ENCODE peak calls at places on chromosomes 11 and 22, in four cellular contexts. U is uterus, X is sigmoid colon, E is tibial nerve. G is an unnamed sample.
A peak's percentile ranks its signal among the peaks of the same experiment; 100 is the strongest.

GRCh38 chr11:23013509-23013908 is 153.2 kb upstream of the CCDC179 start:
- DNase-seq in U (no peak), X (no peak), E (no peak), G (no peak)

GRCh38 chr11:62508336-62509058 is 38.1 kb downstream of the AHNAK start:
- DNase-seq in U (peak; percentile 58), X (peak; percentile 96), E (peak; percentile 63), G (peak; percentile 86)

GRCh38 chr11:62431171-62431895 is 12.5 kb downstream of the SCGB1A1 start:
- DNase-seq in U (no peak), X (no peak), E (no peak), G (no peak)

GRCh38 chr11:10114593-10115404 is 179.2 kb downstream of the SBF2 start:
- DNase-seq in U (no peak), X (no peak), E (no peak), G (no peak)

GRCh38 chr11:19110290-19110689 is 6.7 kb upstream of the ZDHHC13 start:
- DNase-seq in U (no peak), X (no peak), E (no peak), G (peak; percentile 67)

GRCh38 chr11:24567380-24567779 is 70.5 kb downstream of the LUZP2 start:
- DNase-seq in U (no peak), X (no peak), E (no peak), G (no peak)

GRCh38 chr11:19201737-19202605 is at the start of gene CSRP3:
- DNase-seq in U (no peak), X (no peak), E (no peak), G (peak; percentile 84)

GRCh38 chr11:101010899-101011298 is 118.7 kb downstream of the PGR start:
- DNase-seq in U (no peak), X (no peak), E (no peak), G (no peak)

GRCh38 chr11:3338569-3339565 is 40.1 kb downstream of the ZNF195 start:
- DNase-seq in U (no peak), X (no peak), E (no peak), G (no peak)

GRCh38 chr11:93974759-93975158 is 46.4 kb upstream of the HEPHL1 start:
- DNase-seq in U (no peak), X (no peak), E (no peak), G (no peak)

GRCh38 chr11:44749160-44749559 is 22.4 kb downstream of the TSPAN18 start:
- DNase-seq in U (peak; percentile 4), X (no peak), E (no peak), G (no peak)

GRCh38 chr11:79055866-79056632 is 384.8 kb downstream of the TENM4 start:
- DNase-seq in U (peak; percentile 24), X (no peak), E (no peak), G (no peak)

GRCh38 chr11:72776844-72777754 is 16.7 kb downstream of the STARD10 start:
- DNase-seq in U (no peak), X (no peak), E (no peak), G (no peak)

GRCh38 chr22:25059438-25059837 is 106.9 kb downstream of the KIAA1671 start:
- DNase-seq in U (no peak), X (no peak), E (no peak), G (no peak)

GRCh38 chr11:88405853-88406252 is 68.3 kb upstream of the CTSC start:
- DNase-seq in U (no peak), X (no peak), E (no peak), G (no peak)

GRCh38 chr11:58739725-58740430 is 8.1 kb upstream of the GLYAT start:
- DNase-seq in U (no peak), X (no peak), E (no peak), G (no peak)

GRCh38 chr11:34182921-34183685 is 77.7 kb downstream of the NAT10 start:
- DNase-seq in U (no peak), X (no peak), E (no peak), G (no peak)

GRCh38 chr11:34182425-34182824 is 77.0 kb downstream of the NAT10 start:
- DNase-seq in U (no peak), X (no peak), E (no peak), G (no peak)

GRCh38 chr11:34180045-34180813 is 74.8 kb downstream of the NAT10 start:
- DNase-seq in U (no peak), X (no peak), E (no peak), G (no peak)

GRCh38 chr11:34181254-34181653 is 75.8 kb downstream of the NAT10 start:
- DNase-seq in U (no peak), X (no peak), E (no peak), G (no peak)

GRCh38 chr11:34181856-34182405 is 76.5 kb downstream of the NAT10 start:
- DNase-seq in U (no peak), X (no peak), E (no peak), G (no peak)
- H3K27ac ChIP-seq in U (no peak overlapping the region), X (no peak overlapping the region), E (peak overlapping the region; percentile 74), G (no peak overlapping the region)

GRCh38 chr11:134399293-134399654 is 12.8 kb downstream of the B3GAT1 start:
- DNase-seq in U (no peak), X (no peak), E (no peak), G (no peak)
- TF ChIP-seq POLR2A in U (no peak), X (no peak), E (no peak), G (no peak)

DNA sequence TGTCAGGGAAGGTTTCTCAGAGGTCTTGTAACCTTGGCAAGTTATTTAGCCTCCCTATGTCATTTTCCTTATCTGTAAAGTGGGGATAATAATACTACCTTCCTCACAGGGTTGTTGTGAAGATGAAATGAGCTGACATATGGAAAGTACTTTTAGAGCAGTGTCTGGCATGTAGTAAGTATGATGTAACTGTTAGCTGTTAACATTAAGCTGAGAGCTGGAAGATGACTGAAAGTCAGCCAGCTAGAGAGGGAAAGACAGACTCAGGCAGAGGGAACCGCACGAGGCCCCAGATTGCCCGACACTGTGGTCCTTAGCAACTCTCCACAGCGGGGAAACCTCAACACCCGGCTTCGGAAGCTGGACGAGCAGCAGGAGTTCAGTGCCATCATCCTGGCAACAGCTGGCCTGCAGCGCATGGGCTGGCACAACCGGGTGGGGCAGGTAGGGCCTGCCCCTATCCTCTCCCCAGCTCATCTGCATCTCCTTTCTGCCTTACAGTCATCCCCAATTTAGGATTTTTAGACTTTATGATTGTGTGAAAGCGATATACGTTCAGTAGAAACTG is 6.5 kb downstream of the HMBS start:
- DNase-seq in U (no peak), X (no peak), E (no peak), G (no peak)
- H3K27ac ChIP-seq in U (no peak overlapping the region), X (no peak overlapping the region), E (no peak overlapping the region), G (no peak overlapping the region)

DNA sequence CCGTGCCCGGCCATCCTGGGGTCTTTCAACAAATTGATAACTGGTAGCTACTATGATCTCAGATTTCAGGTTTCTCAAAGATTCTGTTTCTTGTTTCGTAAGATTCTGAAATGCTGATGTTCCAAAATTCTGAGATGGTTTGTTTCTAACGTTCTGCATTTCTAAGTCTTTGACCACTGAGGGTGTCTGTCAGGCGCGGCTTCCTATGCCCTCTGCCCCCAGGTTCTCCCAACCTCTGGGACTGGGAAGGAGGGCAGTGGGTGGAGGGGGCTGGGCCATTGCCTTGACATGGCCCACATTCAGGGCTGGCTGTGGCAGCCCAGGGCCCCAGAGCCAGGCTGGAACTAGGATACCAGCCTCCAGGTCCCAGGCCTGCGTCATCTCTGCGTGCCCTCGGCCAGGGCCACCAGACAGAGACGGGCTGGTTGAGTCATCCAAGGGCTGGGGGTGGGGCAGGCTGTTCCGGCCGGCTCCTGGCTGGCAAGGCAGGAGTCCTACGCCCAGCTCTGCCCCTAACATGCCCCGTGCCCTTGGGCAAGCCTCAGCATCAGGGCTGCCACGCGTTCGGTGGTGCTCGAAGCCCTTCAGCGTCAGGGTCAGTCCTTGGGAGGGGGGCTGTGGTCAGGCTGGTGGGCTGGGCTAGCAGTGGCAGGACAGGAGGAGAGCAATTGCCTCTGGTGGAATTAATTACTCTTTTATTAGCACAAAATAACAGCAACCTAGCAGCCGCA is 5.2 kb downstream of the TMEM134 start:
- DNase-seq in U (peak; percentile 50), X (peak; percentile 90), E (peak; percentile 58), G (peak; percentile 38)
- TF ChIP-seq POLR2A in U (no peak), X (no peak), E (no peak), G (no peak)

GRCh38 chr22:42942351-42942750 is 72.6 kb downstream of the PACSIN2 start:
- DNase-seq in U (no peak), X (no peak), E (no peak), G (no peak)
- H3K27ac ChIP-seq in U (peak overlapping the region; percentile 69), X (peak overlapping the region; percentile 53), E (peak overlapping the region; percentile 68), G (peak overlapping the region; percentile 44)

GRCh38 chr11:47552581-47553416 is at the start of gene CELF1:
- DNase-seq in U (peak; percentile 89), X (peak; percentile 95), E (peak; percentile 82), G (peak; percentile 84)
- TF ChIP-seq POLR2A in U (peak; percentile 84), X (peak; percentile 36), E (peak; percentile 68), G (peak; percentile 88)

GRCh38 chr22:31495343-31495742 is 993 bp upstream of the SFI1 start:
- DNase-seq in U (no peak), X (no peak), E (no peak), G (no peak)
- H3K27ac ChIP-seq in U (peak overlapping the region; percentile 72), X (peak overlapping the region; percentile 85), E (peak overlapping the region; percentile 79), G (peak overlapping the region; percentile 65)

GRCh38 chr22:26428515-26429457 is at the start of gene ASPHD2:
- DNase-seq in U (peak; percentile 43), X (peak; percentile 73), E (peak; percentile 23), G (peak; percentile 23)
- TF ChIP-seq POLR2A in U (no peak), X (no peak), E (peak; percentile 19), G (no peak)

GRCh38 chr11:34185926-34186841 is 80.8 kb downstream of the NAT10 start:
- DNase-seq in U (no peak), X (no peak), E (no peak), G (no peak)
- H3K27ac ChIP-seq in U (no peak overlapping the region), X (no peak overlapping the region), E (no peak overlapping the region), G (no peak overlapping the region)